ENCODE peak calls at places on chromosomes 11 and 22, in eight cellular contexts. One of them, this sample, is unnamed.

GRCh38 chr11:1232328-1233321 is 9.8 kb downstream of the MUC5B start:
- DNase-seq in sigmoid colon: peak; percentile 50
- DNase-seq in esophagus squamous epithelium: no peak
- DNase-seq in HCT116: no peak
- DNase-seq in body of pancreas: no peak
- DNase-seq in K562: no peak
- DNase-seq in testis: no peak
- DNase-seq in tibial nerve: no peak
- DNase-seq in this sample: no peak

GRCh38 chr11:23205156-23205871 is 345.0 kb upstream of the CCDC179 start:
- DNase-seq in body of pancreas: no peak
- DNase-seq in K562: no peak
- DNase-seq in sigmoid colon: no peak
- DNase-seq in tibial nerve: no peak
- DNase-seq in testis: no peak
- DNase-seq in esophagus squamous epithelium: no peak
- DNase-seq in HCT116: no peak
- DNase-seq in this sample: no peak

GRCh38 chr11:133833899-133834296 is 11.4 kb downstream of the SPATA19 start:
- DNase-seq in K562: no peak
- DNase-seq in esophagus squamous epithelium: no peak
- DNase-seq in sigmoid colon: no peak
- DNase-seq in testis: no peak
- DNase-seq in HCT116: no peak
- DNase-seq in tibial nerve: no peak
- DNase-seq in body of pancreas: no peak
- DNase-seq in this sample: no peak

GRCh38 chr22:19291580-19292261 is at the start of gene CLTCL1:
- DNase-seq in body of pancreas: peak; percentile 84
- DNase-seq in testis: peak; percentile 86
- DNase-seq in esophagus squamous epithelium: no peak
- DNase-seq in HCT116: peak; percentile 38
- DNase-seq in tibial nerve: peak; percentile 60
- DNase-seq in K562: peak; percentile 94
- DNase-seq in sigmoid colon: peak; percentile 90
- DNase-seq in this sample: peak; percentile 72

GRCh38 chr22:36775589-36775965 is 342 bp downstream of the IFT27 start:
- DNase-seq in testis: peak; percentile 62
- DNase-seq in tibial nerve: no peak
- DNase-seq in K562: no peak
- DNase-seq in body of pancreas: peak; percentile 58
- DNase-seq in HCT116: no peak
- DNase-seq in sigmoid colon: peak; percentile 78
- DNase-seq in esophagus squamous epithelium: no peak
- DNase-seq in this sample: no peak

GRCh38 chr11:7668464-7668863 is 4.8 kb downstream of the CYB5R2 start:
- DNase-seq in tibial nerve: no peak
- DNase-seq in sigmoid colon: no peak
- DNase-seq in esophagus squamous epithelium: no peak
- DNase-seq in HCT116: no peak
- DNase-seq in K562: no peak
- DNase-seq in testis: no peak
- DNase-seq in body of pancreas: no peak
- DNase-seq in this sample: no peak

GRCh38 chr11:128116447-128117240 is 470.7 kb downstream of the ETS1 start:
- DNase-seq in K562: no peak
- DNase-seq in tibial nerve: no peak
- DNase-seq in HCT116: no peak
- DNase-seq in sigmoid colon: no peak
- DNase-seq in testis: no peak
- DNase-seq in body of pancreas: no peak
- DNase-seq in esophagus squamous epithelium: no peak
- DNase-seq in this sample: no peak

GRCh38 chr11:88320149-88320559 is 17.4 kb downstream of the CTSC start:
- DNase-seq in K562: no peak
- DNase-seq in tibial nerve: no peak
- DNase-seq in HCT116: no peak
- DNase-seq in sigmoid colon: no peak
- DNase-seq in testis: no peak
- DNase-seq in body of pancreas: no peak
- DNase-seq in esophagus squamous epithelium: no peak
- DNase-seq in this sample: no peak

GRCh38 chr22:28141614-28142013 is 222.6 kb upstream of the PITPNB start:
- DNase-seq in sigmoid colon: no peak
- DNase-seq in esophagus squamous epithelium: no peak
- DNase-seq in body of pancreas: no peak
- DNase-seq in testis: no peak
- DNase-seq in K562: no peak
- DNase-seq in tibial nerve: no peak
- DNase-seq in HCT116: no peak
- DNase-seq in this sample: no peak

GRCh38 chr11:11985016-11985715 is 23.3 kb downstream of the DKK3 start:
- DNase-seq in tibial nerve: no peak
- DNase-seq in HCT116: no peak
- DNase-seq in K562: no peak
- DNase-seq in esophagus squamous epithelium: no peak
- DNase-seq in testis: no peak
- DNase-seq in body of pancreas: no peak
- DNase-seq in sigmoid colon: peak; percentile 42
- DNase-seq in this sample: no peak

GRCh38 chr22:27133951-27134664 is 476.7 kb downstream of the MIAT start:
- DNase-seq in sigmoid colon: peak; percentile 85
- DNase-seq in esophagus squamous epithelium: no peak
- DNase-seq in body of pancreas: peak; percentile 56
- DNase-seq in HCT116: no peak
- DNase-seq in K562: peak; percentile 35
- DNase-seq in testis: no peak
- DNase-seq in tibial nerve: no peak
- DNase-seq in this sample: peak; percentile 52

GRCh38 chr11:19242184-19242932 is 1.6 kb upstream of the E2F8 start:
- DNase-seq in HCT116: no peak
- DNase-seq in K562: no peak
- DNase-seq in esophagus squamous epithelium: no peak
- DNase-seq in tibial nerve: no peak
- DNase-seq in sigmoid colon: no peak
- DNase-seq in body of pancreas: no peak
- DNase-seq in testis: no peak
- DNase-seq in this sample: no peak

GRCh38 chr11:110069158-110069737 is 23.9 kb upstream of the ZC3H12C start:
- DNase-seq in esophagus squamous epithelium: no peak
- DNase-seq in sigmoid colon: peak; percentile 74
- DNase-seq in testis: no peak
- DNase-seq in K562: peak; percentile 80
- DNase-seq in body of pancreas: peak; percentile 46
- DNase-seq in HCT116: peak; percentile 3
- DNase-seq in tibial nerve: no peak
- DNase-seq in this sample: peak; percentile 19

GRCh38 chr22:48957311-48957986 is 870.2 kb downstream of the BRD1 start:
- DNase-seq in tibial nerve: no peak
- DNase-seq in sigmoid colon: no peak
- DNase-seq in esophagus squamous epithelium: no peak
- DNase-seq in body of pancreas: no peak
- DNase-seq in K562: no peak
- DNase-seq in testis: peak; percentile 4
- DNase-seq in HCT116: no peak
- DNase-seq in this sample: no peak

GRCh38 chr11:10480026-10480425 is 25.0 kb downstream of the AMPD3 start:
- DNase-seq in body of pancreas: no peak
- DNase-seq in testis: no peak
- DNase-seq in K562: no peak
- DNase-seq in sigmoid colon: no peak
- DNase-seq in HCT116: no peak
- DNase-seq in esophagus squamous epithelium: no peak
- DNase-seq in tibial nerve: no peak
- DNase-seq in this sample: no peak

GRCh38 chr11:10483174-10483573 is 28.1 kb downstream of the AMPD3 start:
- DNase-seq in body of pancreas: no peak
- DNase-seq in tibial nerve: no peak
- DNase-seq in K562: no peak
- DNase-seq in HCT116: no peak
- DNase-seq in sigmoid colon: no peak
- DNase-seq in esophagus squamous epithelium: no peak
- DNase-seq in testis: no peak
- DNase-seq in this sample: no peak

GRCh38 chr11:10483584-10483983 is 28.5 kb downstream of the AMPD3 start:
- DNase-seq in testis: no peak
- DNase-seq in esophagus squamous epithelium: no peak
- DNase-seq in sigmoid colon: no peak
- DNase-seq in HCT116: no peak
- DNase-seq in tibial nerve: no peak
- DNase-seq in body of pancreas: no peak
- DNase-seq in K562: no peak
- DNase-seq in this sample: no peak

GRCh38 chr11:10480760-10481159 is 25.7 kb downstream of the AMPD3 start:
- DNase-seq in HCT116: no peak
- DNase-seq in sigmoid colon: no peak
- DNase-seq in body of pancreas: no peak
- DNase-seq in testis: no peak
- DNase-seq in tibial nerve: no peak
- DNase-seq in esophagus squamous epithelium: no peak
- DNase-seq in K562: no peak
- DNase-seq in this sample: no peak

GRCh38 chr11:10481567-10482349 is 26.7 kb downstream of the AMPD3 start:
- DNase-seq in tibial nerve: no peak
- DNase-seq in sigmoid colon: no peak
- DNase-seq in HCT116: no peak
- DNase-seq in K562: no peak
- DNase-seq in body of pancreas: no peak
- DNase-seq in testis: no peak
- DNase-seq in esophagus squamous epithelium: no peak
- DNase-seq in this sample: no peak
- TF ChIP-seq POLR2A in tibial nerve: no peak
- TF ChIP-seq POLR2A in sigmoid colon: no peak
- TF ChIP-seq POLR2A in HCT116: no peak
- TF ChIP-seq POLR2A in K562: no peak
- TF ChIP-seq POLR2A in body of pancreas: no peak
- TF ChIP-seq POLR2A in testis: no peak
- TF ChIP-seq POLR2A in esophagus squamous epithelium: no peak
- TF ChIP-seq POLR2A in this sample: no peak

GRCh38 chr11:122199661-122200060 is 83.6 kb upstream of the BLID start:
- DNase-seq in sigmoid colon: no peak
- DNase-seq in K562: no peak
- DNase-seq in body of pancreas: no peak
- DNase-seq in esophagus squamous epithelium: no peak
- DNase-seq in tibial nerve: no peak
- DNase-seq in testis: no peak
- DNase-seq in HCT116: no peak
- DNase-seq in this sample: no peak
- TF ChIP-seq POLR2A in sigmoid colon: no peak
- TF ChIP-seq POLR2A in K562: no peak
- TF ChIP-seq POLR2A in body of pancreas: no peak
- TF ChIP-seq POLR2A in esophagus squamous epithelium: no peak
- TF ChIP-seq POLR2A in tibial nerve: no peak
- TF ChIP-seq POLR2A in testis: no peak
- TF ChIP-seq POLR2A in HCT116: no peak
- TF ChIP-seq POLR2A in this sample: no peak

DNA sequence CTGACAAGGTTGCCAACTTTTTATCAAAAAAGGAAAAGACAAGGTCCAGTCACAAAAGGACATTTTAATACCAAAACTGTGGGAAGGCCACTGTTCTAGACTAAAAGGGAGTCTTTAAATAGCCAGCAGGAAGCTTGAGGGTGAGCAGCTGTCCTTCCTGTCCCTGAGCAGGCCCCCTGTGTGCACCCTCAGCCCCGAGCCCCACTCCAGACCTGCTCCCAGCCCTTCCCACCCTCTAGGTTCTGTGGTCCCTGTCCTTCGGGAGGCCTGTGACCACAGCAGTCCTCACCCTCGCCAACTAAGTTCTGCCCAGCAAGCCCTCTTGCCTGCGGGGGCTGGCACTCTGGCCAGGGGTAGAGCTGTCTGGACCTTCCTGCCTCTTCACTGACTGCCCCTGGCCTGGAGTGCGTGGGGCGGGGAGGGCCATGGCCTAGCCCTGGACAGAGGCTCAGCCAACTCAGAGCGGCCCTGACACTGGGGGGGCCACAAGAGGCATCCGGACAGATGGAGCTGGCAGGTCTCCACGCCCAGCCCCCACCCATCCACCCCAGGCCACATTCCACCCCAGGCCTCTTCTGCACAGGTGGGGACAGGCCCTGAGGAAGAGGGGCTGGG is 1.6 kb upstream of the PLXNB2 start:
- DNase-seq in testis: no peak
- DNase-seq in sigmoid colon: no peak
- DNase-seq in body of pancreas: no peak
- DNase-seq in tibial nerve: no peak
- DNase-seq in esophagus squamous epithelium: no peak
- DNase-seq in HCT116: no peak
- DNase-seq in K562: no peak
- DNase-seq in this sample: no peak
- TF ChIP-seq POLR2A in testis: no peak
- TF ChIP-seq POLR2A in sigmoid colon: no peak
- TF ChIP-seq POLR2A in body of pancreas: no peak
- TF ChIP-seq POLR2A in tibial nerve: no peak
- TF ChIP-seq POLR2A in esophagus squamous epithelium: no peak
- TF ChIP-seq POLR2A in HCT116: no peak
- TF ChIP-seq POLR2A in K562: no peak
- TF ChIP-seq POLR2A in this sample: no peak

GRCh38 chr11:113681282-113681681 is 24.8 kb downstream of the TMPRSS5 start:
- DNase-seq in esophagus squamous epithelium: no peak
- DNase-seq in testis: no peak
- DNase-seq in HCT116: no peak
- DNase-seq in sigmoid colon: no peak
- DNase-seq in tibial nerve: no peak
- DNase-seq in K562: peak; percentile 79
- DNase-seq in body of pancreas: no peak
- DNase-seq in this sample: no peak

GRCh38 chr11:113675565-113675964 is 30.5 kb downstream of the TMPRSS5 start:
- DNase-seq in testis: no peak
- DNase-seq in HCT116: no peak
- DNase-seq in K562: no peak
- DNase-seq in tibial nerve: no peak
- DNase-seq in esophagus squamous epithelium: no peak
- DNase-seq in body of pancreas: no peak
- DNase-seq in sigmoid colon: no peak
- DNase-seq in this sample: no peak

GRCh38 chr11:113674397-113674685 is 31.8 kb downstream of the TMPRSS5 start:
- DNase-seq in testis: no peak
- DNase-seq in K562: no peak
- DNase-seq in HCT116: no peak
- DNase-seq in body of pancreas: no peak
- DNase-seq in sigmoid colon: no peak
- DNase-seq in tibial nerve: no peak
- DNase-seq in esophagus squamous epithelium: no peak
- DNase-seq in this sample: no peak

GRCh38 chr11:113675003-113675471 is 31.1 kb downstream of the TMPRSS5 start:
- DNase-seq in body of pancreas: peak; percentile 9
- DNase-seq in esophagus squamous epithelium: no peak
- DNase-seq in sigmoid colon: no peak
- DNase-seq in tibial nerve: no peak
- DNase-seq in HCT116: no peak
- DNase-seq in testis: no peak
- DNase-seq in K562: peak; percentile 45
- DNase-seq in this sample: peak; percentile 62

DNA sequence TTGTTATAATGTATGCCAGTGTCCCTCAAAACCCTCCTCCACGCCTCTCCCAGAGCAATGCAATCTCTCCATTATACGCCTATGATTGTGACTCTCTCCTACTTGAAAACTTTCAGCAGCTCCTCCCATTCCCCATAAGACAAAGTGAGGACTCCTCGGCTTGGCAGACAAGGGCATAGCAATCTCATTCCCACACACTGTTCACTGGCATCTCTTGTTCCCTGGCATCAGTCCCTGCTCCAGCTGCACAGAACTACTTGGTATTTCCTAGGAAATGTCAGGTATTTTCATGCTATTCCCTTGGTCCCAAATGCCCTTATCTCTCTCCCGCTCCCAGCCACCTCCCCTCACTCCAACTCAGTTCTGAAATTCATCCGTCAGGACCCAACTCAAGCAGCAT is 28.5 kb downstream of the TMPRSS5 start:
- DNase-seq in K562: no peak
- DNase-seq in sigmoid colon: no peak
- DNase-seq in HCT116: no peak
- DNase-seq in esophagus squamous epithelium: no peak
- DNase-seq in testis: no peak
- DNase-seq in tibial nerve: no peak
- DNase-seq in body of pancreas: no peak
- DNase-seq in this sample: no peak
- TF ChIP-seq POLR2A in K562: no peak
- TF ChIP-seq POLR2A in sigmoid colon: no peak
- TF ChIP-seq POLR2A in HCT116: no peak
- TF ChIP-seq POLR2A in esophagus squamous epithelium: no peak
- TF ChIP-seq POLR2A in testis: no peak
- TF ChIP-seq POLR2A in tibial nerve: no peak
- TF ChIP-seq POLR2A in body of pancreas: no peak
- TF ChIP-seq POLR2A in this sample: no peak

This sample was measured in H54.